ENCODE peak calls at places on chromosomes 12 and 14, in four cellular contexts. Z is neural progenitor cell, Y is HepG2, S is HCT116. D is an unnamed sample.

GRCh38 chr12:47558625-47559345 is 147.0 kb downstream of the RPAP3 start:
- DNase-seq in Z (no peak), Y (no peak), S (no peak), D (no peak)

GRCh38 chr12:43113153-43113552 is 438.9 kb downstream of the ADAMTS20 start:
- DNase-seq in Z (no peak), Y (no peak), S (no peak), D (no peak)

GRCh38 chr12:46473634-46474201 is 101.1 kb upstream of the SLC38A2 start:
- DNase-seq in Z (no peak), Y (peak; percentile 95), S (peak; percentile 87), D (peak; percentile 61)

GRCh38 chr14:72892879-72893635 is 844 bp downstream of the DPF3 start:
- DNase-seq in Z (peak; percentile 63), Y (no peak), S (no peak), D (peak; percentile 75)

GRCh38 chr14:77181603-77182437 is at the start of gene TMEM63C:
- DNase-seq in Z (peak; percentile 98), Y (peak; percentile 29), S (peak; percentile 93), D (no peak)

GRCh38 chr12:43760396-43760795 is 1.6 kb downstream of the IRAK4 start:
- DNase-seq in Z (no peak), Y (no peak), S (no peak), D (no peak)

GRCh38 chr12:10638728-10639127 is 25.3 kb upstream of the MAGOHB start:
- DNase-seq in Z (no peak), Y (no peak), S (no peak), D (no peak)

GRCh38 chr14:64873506-64874220 is 6.0 kb downstream of the SPTB start:
- DNase-seq in Z (no peak), Y (no peak), S (no peak), D (no peak)

GRCh38 chr14:81430284-81430683 is 30.2 kb upstream of the STON2 start:
- DNase-seq in Z (no peak), Y (no peak), S (no peak), D (no peak)

DNA sequence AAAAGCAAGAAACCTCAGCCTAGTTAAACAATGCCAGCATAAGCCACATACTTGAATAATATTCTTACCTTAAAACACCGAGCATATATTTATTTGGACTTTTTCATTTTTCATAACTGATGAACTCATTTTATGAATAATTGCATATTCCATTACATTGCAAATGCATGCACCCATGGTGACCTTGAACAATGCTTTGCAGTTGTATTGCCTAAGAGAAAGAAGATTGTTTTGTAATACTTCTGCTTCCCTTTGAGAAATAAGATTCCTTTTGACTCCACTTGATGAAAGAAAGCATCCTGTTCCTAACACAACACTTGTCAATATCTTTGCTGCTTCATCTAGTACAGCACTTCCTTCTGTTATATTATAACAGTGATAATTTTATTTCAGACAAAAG is 1182.2 kb downstream of the FLRT2 start:
- DNase-seq in Z (no peak), Y (peak; percentile 10), S (no peak), D (no peak)
- H3K4me2 ChIP-seq in Z (no peak overlapping the region), Y (no peak overlapping the region), S (no peak overlapping the region), D (no peak overlapping the region)

GRCh38 chr14:32650030-32650429 is 288.6 kb upstream of the NPAS3 start:
- DNase-seq in Z (no peak), Y (no peak), S (no peak), D (no peak)

GRCh38 chr14:32654106-32654505 is 284.6 kb upstream of the NPAS3 start:
- DNase-seq in Z (no peak), Y (no peak), S (no peak), D (no peak)

GRCh38 chr14:32650665-32651064 is 288.0 kb upstream of the NPAS3 start:
- DNase-seq in Z (no peak), Y (no peak), S (no peak), D (no peak)

DNA sequence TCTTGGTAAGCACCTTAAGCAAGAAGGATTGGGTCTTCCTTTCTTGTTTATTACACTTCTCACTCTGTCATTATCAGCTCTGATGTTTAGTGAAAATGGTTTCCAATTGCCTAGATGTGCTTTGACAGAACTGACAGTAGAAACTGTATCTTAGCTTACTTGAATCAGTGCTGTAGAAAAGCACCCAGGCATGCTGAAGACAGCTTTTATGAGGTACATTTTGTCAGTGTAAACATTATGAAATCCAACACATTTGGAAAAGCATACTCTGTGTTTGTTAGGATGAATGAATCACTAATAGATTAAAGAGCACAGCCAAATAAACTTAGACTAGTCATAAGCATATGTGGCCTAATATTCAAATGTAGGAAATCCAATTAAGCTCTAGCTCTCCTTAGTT is 290.2 kb upstream of the NPAS3 start:
- DNase-seq in Z (no peak), Y (no peak), S (no peak), D (peak; percentile 5)
- H2AFZ ChIP-seq in Z (no peak overlapping the region), Y (no peak overlapping the region), S (no peak overlapping the region), D (no peak overlapping the region)

DNA sequence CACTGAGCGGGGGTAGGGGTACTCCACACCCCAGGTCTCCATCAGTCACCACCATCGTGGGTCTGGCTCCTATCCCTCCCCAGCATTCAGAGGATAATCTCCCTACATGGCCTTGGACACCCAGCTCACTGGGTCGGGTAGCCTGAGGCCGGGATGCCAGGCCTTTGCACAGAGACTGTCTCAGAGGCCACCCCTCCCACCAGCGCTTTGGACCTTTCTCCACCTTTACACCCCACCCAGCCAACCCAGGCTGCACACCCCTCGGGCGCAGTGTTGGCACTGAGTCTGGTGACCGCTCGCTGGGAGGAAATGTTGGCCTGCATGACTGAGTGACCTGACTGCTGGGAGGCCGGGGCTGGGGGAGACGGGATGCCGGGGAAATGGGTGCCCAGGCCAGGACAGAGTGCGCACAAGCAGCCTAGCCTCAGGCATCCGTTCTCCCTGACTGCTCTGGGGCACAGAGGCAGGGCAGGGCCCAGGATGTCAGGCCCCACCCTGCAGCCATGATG is 10.6 kb upstream of the LBHD2 start:
- DNase-seq in Z (no peak), Y (no peak), S (no peak), D (no peak)
- H3K4me1 ChIP-seq in Z (peaks cover 16% of the 10 kb centered on the region), Y (peaks cover 78% of the 10 kb centered on the region), S (peaks cover 67% of the 10 kb centered on the region), D (peaks cover 5% of the 10 kb centered on the region)

GRCh38 chr12:54143233-54143986 is 45.4 kb downstream of the SMUG1 start:
- DNase-seq in Z (no peak), Y (no peak), S (no peak), D (peak; percentile 29)

GRCh38 chr12:54139030-54139429 is 49.8 kb downstream of the SMUG1 start:
- DNase-seq in Z (no peak), Y (no peak), S (no peak), D (peak; percentile 79)

GRCh38 chr12:54140958-54141388 is 47.8 kb downstream of the SMUG1 start:
- DNase-seq in Z (peak; percentile 48), Y (no peak), S (no peak), D (peak; percentile 84)

GRCh38 chr12:54144738-54145137 is 44.0 kb downstream of the SMUG1 start:
- DNase-seq in Z (no peak), Y (no peak), S (no peak), D (no peak)

GRCh38 chr12:54141534-54142475 is 47.0 kb downstream of the SMUG1 start:
- DNase-seq in Z (no peak), Y (no peak), S (no peak), D (peak; percentile 92)
- H3K4me2 ChIP-seq in Z (no peak overlapping the region), Y (no peak overlapping the region), S (no peak overlapping the region), D (peak overlapping the region; percentile 40)

GRCh38 chr12:22899184-22899583 is 274.2 kb downstream of the ETNK1 start:
- DNase-seq in Z (peak; percentile 21), Y (no peak), S (no peak), D (no peak)
- H2AFZ ChIP-seq in Z (peak overlapping the region; percentile 82), Y (no peak overlapping the region), S (no peak overlapping the region), D (no peak overlapping the region)